ENCODE peak calls at places on chromosomes 12 and 14, in seven cellular contexts. Q, F, D, M, Z, B and J are unnamed samples.
A peak's percentile ranks its signal among the peaks of the same experiment; 100 is the strongest.

GRCh38 chr14:63770187-63770807 is 42.4 kb upstream of the SGPP1 start:
- DNase-seq in Q (peak; percentile 58), F (no peak), D (peak; percentile 42), M (no peak), Z (peak; percentile 55), B (peak; percentile 77), J (peak; percentile 49)

GRCh38 chr14:51638071-51638944 is 13.4 kb upstream of the FRMD6 start:
- DNase-seq in Q (no peak), F (peak; percentile 68), D (no peak), M (no peak), Z (no peak), B (no peak), J (no peak)

GRCh38 chr12:32332446-32332845 is 66.9 kb upstream of the FGD4 start:
- DNase-seq in Q (no peak), F (no peak), D (no peak), M (no peak), Z (no peak), B (no peak), J (no peak)

GRCh38 chr14:91367173-91368171 is 50.1 kb downstream of the CCDC88C start:
- DNase-seq in Q (no peak), F (no peak), D (peak; percentile 30), M (no peak), Z (no peak), B (no peak), J (no peak)

GRCh38 chr12:92854344-92854743 is 74.8 kb downstream of the EEA1 start:
- DNase-seq in Q (no peak), F (no peak), D (no peak), M (no peak), Z (no peak), B (no peak), J (no peak)

GRCh38 chr14:53946404-53947400 is 9.9 kb downstream of the BMP4 start:
- DNase-seq in Q (no peak), F (no peak), D (no peak), M (no peak), Z (peak; percentile 54), B (no peak), J (peak; percentile 16)

GRCh38 chr14:69449216-69449615 is 35.3 kb upstream of the PLEKHD1 start:
- DNase-seq in Q (no peak), F (no peak), D (no peak), M (no peak), Z (no peak), B (no peak), J (no peak)

GRCh38 chr14:76759589-76759988 is 1.7 kb upstream of the VASH1 start:
- DNase-seq in Q (no peak), F (no peak), D (no peak), M (no peak), Z (no peak), B (no peak), J (no peak)

GRCh38 chr12:31861360-31861759 is 97.9 kb upstream of the RESF1 start:
- DNase-seq in Q (no peak), F (no peak), D (no peak), M (no peak), Z (peak; percentile 55), B (no peak), J (no peak)

GRCh38 chr14:105013150-105013787 is 7.6 kb downstream of the CDCA4 start:
- DNase-seq in Q (no peak), F (no peak), D (peak; percentile 31), M (no peak), Z (no peak), B (peak; percentile 25), J (peak; percentile 86)

GRCh38 chr12:121712462-121713256 is at the start of gene TMEM120B:
- DNase-seq in Q (peak; percentile 45), F (peak; percentile 70), D (peak; percentile 80), M (peak; percentile 86), Z (peak; percentile 89), B (peak; percentile 85), J (peak; percentile 90)

GRCh38 chr12:121715862-121716435 is 3.4 kb downstream of the TMEM120B start:
- DNase-seq in Q (no peak), F (no peak), D (no peak), M (no peak), Z (no peak), B (no peak), J (no peak)

GRCh38 chr12:121709478-121709890 is 3.1 kb upstream of the TMEM120B start:
- DNase-seq in Q (no peak), F (no peak), D (no peak), M (no peak), Z (no peak), B (no peak), J (no peak)

GRCh38 chr12:121711925-121712461 is 559 bp upstream of the TMEM120B start:
- DNase-seq in Q (no peak), F (peak; percentile 55), D (peak; percentile 66), M (no peak), Z (peak; percentile 67), B (peak; percentile 48), J (peak; percentile 25)

GRCh38 chr12:121713257-121714155 is 954 bp downstream of the TMEM120B start:
- DNase-seq in Q (peak; percentile 9), F (no peak), D (peak; percentile 19), M (peak; percentile 49), Z (no peak), B (peak; percentile 18), J (no peak)
- H3K4me1 ChIP-seq in Q (peaks cover 10% of the 10 kb centered on the region), F (peaks cover 32% of the 10 kb centered on the region), D (peaks cover 8% of the 10 kb centered on the region), M (peaks cover 4% of the 10 kb centered on the region), Z (peaks cover 3% of the 10 kb centered on the region), B (peaks cover 11% of the 10 kb centered on the region), J (peaks cover 3% of the 10 kb centered on the region)

GRCh38 chr14:99267871-99268775 is 3.9 kb downstream of the BCL11B start:
- DNase-seq in Q (no peak), F (no peak), D (no peak), M (no peak), Z (no peak), B (no peak), J (no peak)

GRCh38 chr14:99271288-99271941 is 582 bp downstream of the BCL11B start:
- DNase-seq in Q (no peak), F (no peak), D (no peak), M (no peak), Z (no peak), B (no peak), J (no peak)

GRCh38 chr14:99266181-99267178 is 5.5 kb downstream of the BCL11B start:
- DNase-seq in Q (peak; percentile 66), F (peak; percentile 65), D (peak; percentile 54), M (peak; percentile 74), Z (peak; percentile 73), B (peak; percentile 80), J (peak; percentile 75)

GRCh38 chr14:99270491-99271287 is 1.3 kb downstream of the BCL11B start:
- DNase-seq in Q (no peak), F (no peak), D (no peak), M (no peak), Z (no peak), B (no peak), J (peak; percentile 24)

DNA sequence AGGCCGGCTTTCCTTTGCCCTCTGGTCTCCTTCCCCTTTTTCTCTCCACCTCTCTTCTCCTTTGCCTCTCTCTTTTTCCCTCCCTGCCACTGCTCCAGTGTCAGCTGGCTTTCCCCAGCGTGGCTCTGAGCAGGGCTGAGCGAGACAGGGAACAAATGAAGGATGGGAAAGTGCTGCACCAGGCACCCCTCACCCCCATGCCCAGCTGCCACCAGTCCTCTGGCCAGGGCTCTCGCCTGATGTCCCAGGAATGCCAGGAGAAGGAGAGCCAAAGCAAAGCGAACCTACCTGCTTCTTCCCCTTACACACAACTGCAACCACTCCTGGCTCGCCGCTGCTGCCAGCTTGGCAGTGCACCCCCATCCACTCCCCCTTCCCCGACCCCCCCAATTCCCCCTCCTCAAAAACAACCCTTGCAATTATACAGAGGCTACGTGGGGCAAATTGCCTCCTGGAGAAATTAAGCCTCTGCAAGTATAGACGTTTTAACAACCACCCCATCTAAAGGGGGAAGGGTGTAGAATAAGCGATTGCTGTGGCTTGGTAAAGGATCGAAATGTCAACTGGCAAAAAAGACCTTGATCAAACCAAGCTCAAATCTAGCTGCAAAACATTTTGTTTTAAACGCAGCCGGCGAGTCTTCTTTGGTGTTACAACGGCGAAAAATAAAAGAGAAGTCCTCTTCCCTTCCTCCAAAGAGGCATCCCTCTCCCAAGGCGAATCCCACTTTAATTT is 3.1 kb downstream of the BCL11B start:
- DNase-seq in Q (no peak), F (no peak), D (no peak), M (no peak), Z (no peak), B (no peak), J (no peak)
- H3K4me1 ChIP-seq in Q (peaks cover 25% of the 10 kb centered on the region), F (peaks cover 20% of the 10 kb centered on the region), D (peaks cover 4% of the 10 kb centered on the region), M (peaks cover 29% of the 10 kb centered on the region), Z (no peaks in the 10 kb centered on the region), B (peaks cover 17% of the 10 kb centered on the region), J (no peaks in the 10 kb centered on the region)

GRCh38 chr14:68257969-68258368 is 438.4 kb downstream of the RAD51B start:
- DNase-seq in Q (no peak), F (no peak), D (no peak), M (no peak), Z (no peak), B (no peak), J (no peak)

GRCh38 chr14:68262567-68262966 is 443.0 kb downstream of the RAD51B start:
- DNase-seq in Q (no peak), F (no peak), D (no peak), M (no peak), Z (no peak), B (no peak), J (no peak)

GRCh38 chr14:68263563-68264350 is 444.2 kb downstream of the RAD51B start:
- DNase-seq in Q (no peak), F (no peak), D (no peak), M (no peak), Z (no peak), B (no peak), J (no peak)

GRCh38 chr14:68260121-68260520 is 440.5 kb downstream of the RAD51B start:
- DNase-seq in Q (no peak), F (no peak), D (no peak), M (no peak), Z (no peak), B (no peak), J (no peak)

GRCh38 chr14:68261092-68261842 is 441.7 kb downstream of the RAD51B start:
- DNase-seq in Q (peak; percentile 99), F (no peak), D (no peak), M (no peak), Z (no peak), B (no peak), J (no peak)
- H3K4me1 ChIP-seq in Q (peaks cover 19% of the 10 kb centered on the region), F (no peaks in the 10 kb centered on the region), D (no peaks in the 10 kb centered on the region), M (no peaks in the 10 kb centered on the region), Z (no peaks in the 10 kb centered on the region), B (no peaks in the 10 kb centered on the region), J (peaks cover 3% of the 10 kb centered on the region)

DNA sequence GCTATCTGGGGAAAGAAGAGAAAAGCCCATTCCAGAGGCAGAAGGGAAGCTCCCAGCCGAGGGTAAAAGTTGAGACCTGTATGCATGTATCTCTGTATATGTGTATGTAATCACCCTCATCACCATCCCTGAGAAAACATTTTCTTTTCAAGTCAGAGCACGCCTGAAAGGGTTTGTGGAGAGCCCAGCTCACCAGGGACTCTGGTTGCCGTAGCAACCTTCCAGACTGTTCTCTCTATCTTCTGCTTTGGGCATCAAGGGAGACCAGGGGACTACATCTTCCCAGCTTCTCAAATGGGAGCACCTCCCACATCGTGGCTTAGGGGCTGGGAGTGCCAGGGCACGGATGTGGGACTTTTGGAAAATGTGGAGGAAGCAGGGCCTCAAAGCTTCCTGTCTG is 93.5 kb downstream of the GALNT8 start:
- DNase-seq in Q (no peak), F (no peak), D (no peak), M (no peak), Z (no peak), B (no peak), J (no peak)
- H3K4me1 ChIP-seq in Q (no peaks in the 10 kb centered on the region), F (no peaks in the 10 kb centered on the region), D (peaks cover 6% of the 10 kb centered on the region), M (peaks cover 8% of the 10 kb centered on the region), Z (no peaks in the 10 kb centered on the region), B (no peaks in the 10 kb centered on the region), J (no peaks in the 10 kb centered on the region)